ENCODE peak calls at places on chromosomes 7 and 10, in eight cellular contexts. Y is sigmoid colon, F is tibial nerve, K is IMR-90, M is ovary, Q is GM12878, X is prostate gland, I is spleen. N is an unnamed sample. For H3K36me3, the result is how much of the 10 kb centered on the place peaks cover.

GRCh38 chr10:9957352-9957751 is 1060.3 kb upstream of the CELF2 start:
- DNase-seq in F (no peak), I (no peak), Y (no peak), Q (no peak), X (no peak), M (no peak), K (peak), N (no peak)

GRCh38 chr10:50033481-50033880 is 34.3 kb upstream of the WASHC2A start:
- DNase-seq in F (no peak), Y (no peak), Q (no peak), I (no peak), M (no peak), K (peak), X (no peak), N (no peak)

GRCh38 chr7:840001-840600 is 7.8 kb downstream of the SUN1 start:
- DNase-seq in K (no peak), I (peak), Q (no peak), M (no peak), F (no peak), X (no peak), Y (peak), N (no peak)

GRCh38 chr10:11823122-11823988 is at the start of gene PROSER2:
- DNase-seq in M (peak), I (peak), X (peak), Y (no peak), Q (no peak), K (peak), F (peak), N (peak)

GRCh38 chr10:124864421-124865193 is 63.0 kb downstream of the ABRAXAS2 start:
- DNase-seq in F (no peak), Q (no peak), Y (no peak), K (no peak), X (peak), M (no peak), I (no peak), N (no peak)

GRCh38 chr7:29167721-29168120 is 21.4 kb upstream of the CPVL start:
- DNase-seq in Q (no peak), X (no peak), M (no peak), F (no peak), Y (no peak), K (no peak), I (no peak), N (no peak)

GRCh38 chr10:86900955-86901354 is 56.5 kb downstream of the MMRN2 start:
- DNase-seq in I (no peak), Y (peak), X (peak), Q (no peak), M (peak), K (peak), F (no peak), N (peak)

GRCh38 chr7:17070117-17070750 is 188.5 kb upstream of the AGR3 start:
- DNase-seq in F (no peak), K (no peak), Q (no peak), X (no peak), Y (no peak), M (no peak), I (no peak), N (no peak)

GRCh38 chr10:61028861-61029361 is 84.9 kb upstream of the RHOBTB1 start:
- DNase-seq in X (no peak), Q (no peak), I (no peak), Y (no peak), M (no peak), F (no peak), K (peak), N (no peak)

GRCh38 chr7:22111661-22112060 is 166.0 kb upstream of the CDCA7L start:
- DNase-seq in Q (no peak), X (no peak), M (no peak), K (no peak), F (no peak), Y (no peak), I (no peak), N (no peak)

DNA sequence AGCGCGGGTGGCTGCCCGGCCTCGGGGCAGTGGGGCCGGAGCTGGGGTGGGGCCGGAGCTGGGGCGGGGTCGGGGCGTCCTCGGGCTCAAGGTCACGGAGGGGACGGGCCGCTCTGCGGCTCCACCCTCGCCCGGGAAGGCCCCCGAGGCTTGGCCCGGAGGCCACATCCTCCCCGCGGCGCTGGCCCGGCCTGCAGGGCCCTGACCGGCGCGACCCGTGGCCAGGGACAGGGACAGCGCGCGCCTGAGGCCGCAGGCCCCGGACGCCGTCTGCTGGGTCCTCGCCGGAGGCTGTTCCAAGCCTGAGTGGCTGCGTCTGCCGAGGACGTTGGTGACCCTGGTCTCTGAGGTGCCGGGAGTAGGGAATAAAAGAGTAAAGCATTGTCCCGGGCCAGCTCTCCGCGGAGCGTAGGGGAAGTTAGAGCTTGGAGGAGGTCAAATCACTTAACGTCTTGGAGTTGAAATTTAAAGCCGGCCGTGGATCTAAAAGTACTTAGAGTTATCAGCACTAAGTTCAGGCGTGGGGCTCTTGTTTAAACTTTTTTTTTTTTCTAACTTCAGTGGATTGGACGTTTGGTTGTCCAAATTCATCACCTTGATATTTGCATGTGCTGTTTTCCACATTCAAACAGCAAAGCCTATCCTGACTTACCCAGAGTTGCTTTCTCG is 551 bp downstream of the NIPSNAP2 start:
- DNase-seq in X (peak), M (peak), Y (peak), Q (no peak), I (peak), K (peak), F (peak), N (peak)
- TF ChIP-seq POLR2A in X (no peak), M (no peak), Y (no peak), Q (peak), I (no peak), K (peak), F (no peak), N (no peak)

DNA sequence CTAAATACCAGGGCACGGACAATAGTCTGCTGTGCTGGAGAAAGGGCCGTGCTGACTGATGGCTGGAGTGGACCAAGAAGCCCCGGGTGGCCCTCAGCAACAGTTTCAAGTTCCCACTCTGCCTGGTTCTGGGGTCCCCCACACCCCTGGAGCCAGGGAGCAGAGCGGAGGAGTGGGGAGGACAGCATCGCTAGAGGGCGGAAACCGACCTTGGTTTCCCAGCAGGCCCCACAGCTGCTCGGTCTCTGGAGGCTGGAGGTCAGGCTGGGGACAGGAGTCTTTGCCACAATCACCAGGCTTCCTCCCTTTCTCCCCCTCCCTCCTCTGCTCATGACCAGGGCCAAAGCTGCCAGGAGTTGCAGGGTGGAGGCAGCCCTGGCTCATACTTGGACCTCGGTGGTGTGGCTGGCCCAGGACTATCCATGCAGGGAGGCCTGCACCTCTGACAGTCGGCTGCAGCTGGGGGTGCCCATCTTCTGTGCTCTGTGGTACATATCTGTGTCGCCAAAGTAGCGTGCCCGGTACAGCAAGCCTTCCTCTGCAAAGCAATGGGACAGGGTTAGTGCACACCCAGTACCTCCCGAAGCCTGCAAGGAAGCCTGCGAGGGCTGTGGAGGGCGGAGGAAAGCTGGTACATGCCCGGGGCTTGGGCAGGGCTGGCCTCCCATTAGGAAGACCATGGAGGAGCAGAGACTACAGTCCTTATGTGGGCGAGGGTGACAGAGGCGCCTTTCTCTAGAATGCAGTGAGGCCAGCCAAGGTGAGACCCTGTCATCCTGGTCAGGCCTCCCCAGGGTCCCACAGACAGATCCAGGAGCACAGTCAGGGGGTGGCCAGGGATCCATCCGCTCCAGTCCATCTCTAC is 19.1 kb downstream of the DNAJB12 start:
- DNase-seq in Y (peak), Q (no peak), F (peak), K (no peak), X (no peak), M (peak), I (peak), N (peak)
- H3K27ac ChIP-seq in Y (peak), Q (peak), F (peak), K (no peak), X (peak), M (peak), I (peak), N (peak)

DNA sequence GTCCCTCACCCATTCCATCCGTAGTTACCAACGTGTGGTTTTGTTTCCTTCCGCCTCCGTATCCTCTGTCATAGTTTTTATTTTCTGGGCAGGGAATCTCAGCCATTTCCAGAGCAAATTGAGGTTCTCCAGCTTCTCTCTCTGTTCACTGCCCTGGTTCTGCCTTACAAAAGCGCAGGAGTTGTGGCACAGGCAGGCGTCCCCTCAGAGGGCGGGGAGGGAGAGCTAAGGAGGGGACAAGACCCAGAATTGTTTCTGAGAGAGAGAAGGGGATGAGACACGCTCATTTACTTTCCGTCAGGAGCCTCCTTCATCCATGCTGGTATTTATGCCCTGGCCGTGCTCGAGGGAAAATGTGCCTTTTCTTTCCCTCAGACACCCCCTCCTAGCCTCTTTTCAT is 71.0 kb downstream of the SH2D4B start:
- DNase-seq in X (no peak), F (no peak), Y (no peak), Q (no peak), I (no peak), M (no peak), K (no peak), N (no peak)
- H3K36me3 ChIP-seq in X (under half), F (under half), Y (under half), Q (under half), I (under half), M (under half), K (under half), N (under half)

GRCh38 chr10:33314788-33315561 is 19.5 kb downstream of the NRP1 start:
- DNase-seq in Q (no peak), X (peak), M (no peak), I (no peak), K (peak), F (no peak), Y (no peak), N (no peak)

GRCh38 chr10:33310853-33311252 is 23.6 kb downstream of the NRP1 start:
- DNase-seq in F (no peak), K (no peak), I (no peak), Q (no peak), X (no peak), M (no peak), Y (no peak), N (no peak)

GRCh38 chr10:33320288-33320687 is 14.2 kb downstream of the NRP1 start:
- DNase-seq in F (no peak), M (no peak), I (no peak), X (no peak), Y (no peak), K (no peak), Q (no peak), N (no peak)

GRCh38 chr10:33311640-33312039 is 22.8 kb downstream of the NRP1 start:
- DNase-seq in I (no peak), K (no peak), Y (no peak), Q (no peak), F (no peak), M (no peak), X (no peak), N (no peak)

DNA sequence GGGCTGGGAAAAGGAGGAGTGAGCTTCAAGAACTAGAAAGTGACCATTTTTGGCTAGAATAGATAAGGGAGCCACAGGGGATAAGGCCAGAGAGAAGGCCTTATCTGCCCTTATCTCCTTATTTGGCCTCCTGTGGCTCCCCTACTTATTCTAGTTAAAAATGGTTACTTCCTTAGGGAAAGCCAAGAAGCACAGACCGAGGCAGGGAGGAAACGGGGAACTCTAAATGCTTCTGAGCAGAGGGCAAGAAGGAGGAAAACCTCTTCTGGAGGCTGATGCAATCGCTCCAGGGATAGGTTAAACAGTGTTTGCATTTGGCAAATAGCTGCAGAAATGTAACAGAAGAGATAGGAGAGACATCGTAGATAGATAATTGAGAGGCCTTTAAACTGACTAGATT is 18.6 kb downstream of the NRP1 start:
- DNase-seq in Y (no peak), M (no peak), K (no peak), Q (no peak), I (no peak), X (no peak), F (no peak), N (no peak)
- TF ChIP-seq POLR2A in Y (no peak), M (no peak), K (no peak), Q (no peak), I (no peak), X (no peak), F (no peak), N (no peak)

GRCh38 chr10:102455893-102456471 is 4.6 kb upstream of the C10orf95 start:
- DNase-seq in M (no peak), Y (no peak), F (no peak), K (peak), X (no peak), I (no peak), Q (no peak), N (no peak)
- H3K27ac ChIP-seq in M (no peak), Y (no peak), F (no peak), K (peak), X (no peak), I (peak), Q (no peak), N (no peak)

GRCh38 chr7:130879191-130879590 is 145.2 kb upstream of the KLF14 start:
- DNase-seq in Y (no peak), M (no peak), Q (no peak), I (no peak), F (no peak), X (no peak), K (peak), N (no peak)

GRCh38 chr7:130877236-130877635 is 143.2 kb upstream of the KLF14 start:
- DNase-seq in M (no peak), F (no peak), Q (no peak), X (no peak), K (peak), Y (no peak), I (no peak), N (no peak)

GRCh38 chr7:130877676-130878305 is 143.8 kb upstream of the KLF14 start:
- DNase-seq in Q (no peak), I (no peak), K (peak), F (no peak), Y (no peak), X (no peak), M (no peak), N (no peak)

GRCh38 chr7:130880668-130881067 is 146.7 kb upstream of the KLF14 start:
- DNase-seq in M (no peak), I (no peak), X (no peak), F (no peak), Q (no peak), Y (no peak), K (peak), N (no peak)

GRCh38 chr7:130878785-130879184 is 144.8 kb upstream of the KLF14 start:
- DNase-seq in K (peak), Y (no peak), Q (no peak), F (no peak), I (no peak), X (no peak), M (no peak), N (no peak)
- H3K36me3 ChIP-seq in K (half or more), Y (under half), Q (under half), F (under half), I (half or more), X (under half), M (under half), N (under half)

GRCh38 chr7:44966731-44967538 is 11.9 kb downstream of the MYO1G start:
- DNase-seq in X (no peak), M (no peak), I (no peak), Q (no peak), K (no peak), Y (peak), F (no peak), N (no peak)
- TF ChIP-seq POLR2A in X (no peak), M (no peak), I (no peak), Q (peak), K (no peak), Y (no peak), F (no peak), N (no peak)

GRCh38 chr7:73737491-73738219 is 947 bp downstream of the ABHD11 start:
- DNase-seq in M (peak), I (peak), X (no peak), K (no peak), F (no peak), Q (no peak), Y (no peak), N (no peak)

GRCh38 chr7:73735526-73735905 is 3.1 kb downstream of the ABHD11 start:
- DNase-seq in X (no peak), Q (no peak), K (no peak), Y (no peak), M (no peak), I (peak), F (no peak), N (no peak)

GRCh38 chr7:73732397-73732796 is 6.2 kb downstream of the ABHD11 start:
- DNase-seq in F (no peak), K (no peak), Q (no peak), X (no peak), M (no peak), Y (no peak), I (no peak), N (no peak)

GRCh38 chr7:73736885-73737284 is 1.7 kb downstream of the ABHD11 start:
- DNase-seq in M (no peak), K (no peak), Q (no peak), I (peak), F (no peak), Y (no peak), X (no peak), N (no peak)

GRCh38 chr7:73734619-73735525 is 3.7 kb downstream of the ABHD11 start:
- DNase-seq in K (peak), X (peak), Y (peak), M (peak), Q (peak), F (peak), I (peak), N (peak)
- H3K27ac ChIP-seq in K (no peak), X (no peak), Y (peak), M (no peak), Q (no peak), F (peak), I (peak), N (peak)